ENCODE peak calls at places on chromosome 2, in eight cellular contexts. C is cardiac muscle cell, U is tibial artery, E is Peyer's patch, Z is Caco-2, Y is gastrocnemius medialis, P is neural progenitor cell, L is heart right ventricle. N is an unnamed sample.
A peak's percentile ranks its signal among the peaks of the same experiment; 100 is the strongest.

GRCh38 chr2:1759611-1759930 is 15.3 kb upstream of the PXDN start:
- DNase-seq in C (no peak), U (no peak), E (no peak), Z (peak; percentile 16), Y (no peak), P (no peak), L (no peak), N (no peak)

GRCh38 chr2:46487667-46488333 is 8.4 kb downstream of the TMEM247 start:
- DNase-seq in C (peak; percentile 80), U (peak; percentile 87), E (peak; percentile 66), Z (no peak), Y (peak; percentile 25), P (no peak), L (peak; percentile 82), N (peak; percentile 93)

GRCh38 chr2:230956827-230957755 is 32.0 kb upstream of the GPR55 start:
- DNase-seq in C (peak; percentile 65), U (no peak), E (peak; percentile 67), Z (no peak), Y (no peak), P (peak; percentile 73), L (peak; percentile 39), N (no peak)

GRCh38 chr2:239444626-239445625 is 44.1 kb upstream of the HDAC4 start:
- DNase-seq in C (peak; percentile 67), U (peak; percentile 71), E (no peak), Z (no peak), Y (no peak), P (peak; percentile 33), L (no peak), N (peak; percentile 82)

GRCh38 chr2:102735431-102736130 is 26.2 kb upstream of the TMEM182 start:
- DNase-seq in C (peak; percentile 30), U (no peak), E (peak; percentile 57), Z (no peak), Y (peak; percentile 19), P (peak; percentile 39), L (no peak), N (no peak)

GRCh38 chr2:109214651-109215371 is 85.8 kb downstream of the SH3RF3 start:
- DNase-seq in C (no peak), U (no peak), E (no peak), Z (no peak), Y (no peak), P (no peak), L (no peak), N (no peak)

GRCh38 chr2:218235017-218235416 is 18.0 kb downstream of the ARPC2 start:
- DNase-seq in C (no peak), U (no peak), E (no peak), Z (no peak), Y (no peak), P (no peak), L (no peak), N (no peak)

GRCh38 chr2:119827866-119828507 is 68.3 kb downstream of the PTPN4 start:
- DNase-seq in C (peak; percentile 16), U (no peak), E (no peak), Z (no peak), Y (no peak), P (no peak), L (no peak), N (no peak)

GRCh38 chr2:62705859-62706720 is 577 bp downstream of the EHBP1 start:
- DNase-seq in C (peak; percentile 57), U (peak; percentile 85), E (peak; percentile 73), Z (peak; percentile 89), Y (peak; percentile 28), P (peak; percentile 44), L (peak; percentile 57), N (no peak)

GRCh38 chr2:69184224-69184623 is 171.2 kb downstream of the ANTXR1 start:
- DNase-seq in C (no peak), U (no peak), E (no peak), Z (no peak), Y (no peak), P (no peak), L (no peak), N (no peak)

GRCh38 chr2:157741819-157742484 is 113.3 kb upstream of the ACVR1C start:
- DNase-seq in C (no peak), U (no peak), E (no peak), Z (no peak), Y (peak; percentile 58), P (no peak), L (no peak), N (no peak)

GRCh38 chr2:24024018-24024417 is 14.1 kb downstream of the MFSD2B start:
- DNase-seq in C (peak; percentile 57), U (no peak), E (no peak), Z (no peak), Y (no peak), P (peak; percentile 31), L (peak; percentile 29), N (no peak)

GRCh38 chr2:151027147-151027546 is 234.5 kb downstream of the RBM43 start:
- DNase-seq in C (peak; percentile 83), U (no peak), E (no peak), Z (no peak), Y (no peak), P (no peak), L (no peak), N (no peak)

DNA sequence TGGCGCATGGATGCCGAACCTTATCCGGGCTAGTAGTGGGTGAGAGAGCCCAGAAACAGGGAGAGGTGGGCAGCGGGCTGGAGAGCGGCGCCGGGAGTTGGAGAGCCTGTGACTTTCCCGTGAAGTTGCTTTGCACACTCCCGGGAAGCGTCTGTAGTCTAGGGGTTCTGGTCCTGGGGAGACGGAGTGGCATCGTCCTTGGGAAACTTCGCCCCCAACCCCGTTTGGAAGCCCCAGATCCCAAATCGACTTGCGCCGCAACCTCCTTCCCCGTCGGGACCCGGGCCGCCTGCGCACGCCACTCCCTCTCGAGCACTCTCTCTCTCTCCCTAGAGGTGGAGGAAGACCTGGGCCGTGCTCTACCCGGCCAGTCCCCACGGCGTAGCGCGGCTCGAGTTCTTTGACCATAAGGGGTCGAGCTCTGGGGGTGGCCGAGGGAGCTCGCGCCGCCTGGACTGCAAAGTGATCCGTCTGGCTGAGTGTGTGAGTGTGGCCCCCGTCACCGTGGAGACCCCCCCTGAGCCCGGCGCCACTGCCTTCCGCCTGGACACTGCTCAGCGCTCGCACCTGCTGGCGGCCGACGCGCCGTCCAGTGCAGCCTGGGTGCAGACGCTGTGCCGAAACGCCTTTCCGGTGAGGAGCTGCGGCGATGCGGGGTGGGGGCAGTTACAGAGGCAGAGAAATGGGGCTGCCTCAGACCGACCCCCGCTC is 456 bp downstream of the DOK1 start:
- DNase-seq in C (peak; percentile 50), U (peak; percentile 78), E (peak; percentile 76), Z (no peak), Y (no peak), P (peak; percentile 79), L (peak; percentile 53), N (no peak)
- H3K4me1 ChIP-seq in C (peaks cover 8% of the 10 kb centered on the region), U (peaks cover 12% of the 10 kb centered on the region), E (no peaks in the 10 kb centered on the region), Z (peaks cover 28% of the 10 kb centered on the region), Y (no peaks in the 10 kb centered on the region), P (peaks cover 12% of the 10 kb centered on the region), L (peaks cover 6% of the 10 kb centered on the region), N (peaks cover 25% of the 10 kb centered on the region)

GRCh38 chr2:49807689-49808088 is 653.4 kb upstream of the FSHR start:
- DNase-seq in C (no peak), U (no peak), E (no peak), Z (no peak), Y (no peak), P (peak; percentile 49), L (no peak), N (no peak)

GRCh38 chr2:49813208-49813607 is 658.9 kb upstream of the FSHR start:
- DNase-seq in C (no peak), U (no peak), E (no peak), Z (no peak), Y (no peak), P (no peak), L (no peak), N (no peak)

GRCh38 chr2:49812730-49813129 is 658.4 kb upstream of the FSHR start:
- DNase-seq in C (no peak), U (no peak), E (no peak), Z (no peak), Y (no peak), P (no peak), L (no peak), N (no peak)

DNA sequence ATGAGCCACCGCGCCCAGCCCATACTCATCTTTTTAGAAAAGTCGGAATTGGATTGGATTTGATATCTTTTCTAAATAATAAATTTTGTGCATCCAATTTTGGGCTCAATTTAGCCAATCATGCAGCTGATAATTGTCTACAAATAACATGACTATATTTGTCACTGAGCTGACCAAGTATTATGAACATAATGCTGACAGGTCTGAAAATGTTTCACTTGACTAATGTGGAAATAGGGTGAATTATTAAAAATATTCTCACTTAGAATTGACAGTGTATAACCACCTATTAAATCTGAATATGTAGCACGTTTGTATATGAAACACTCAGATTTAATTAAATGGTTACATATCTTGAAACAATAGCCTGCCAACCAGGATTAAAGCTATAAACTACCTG is 657.2 kb upstream of the FSHR start:
- DNase-seq in C (no peak), U (no peak), E (no peak), Z (no peak), Y (no peak), P (no peak), L (no peak), N (no peak)
- TF ChIP-seq CTCF in C (no peak), U (no peak), E (no peak), Z (no peak), Y (no peak), P (no peak), L (no peak), N (no peak)

GRCh38 chr2:136253288-136254004 is 135.5 kb upstream of the CXCR4 start:
- DNase-seq in C (no peak), U (peak; percentile 72), E (peak; percentile 78), Z (no peak), Y (peak; percentile 23), P (no peak), L (peak; percentile 22), N (no peak)

GRCh38 chr2:136255127-136255526 is 137.2 kb upstream of the CXCR4 start:
- DNase-seq in C (no peak), U (no peak), E (no peak), Z (no peak), Y (no peak), P (no peak), L (no peak), N (no peak)

GRCh38 chr2:136254681-136255080 is 136.7 kb upstream of the CXCR4 start:
- DNase-seq in C (no peak), U (no peak), E (no peak), Z (no peak), Y (no peak), P (no peak), L (no peak), N (no peak)

GRCh38 chr2:136255648-136256461 is 137.9 kb upstream of the CXCR4 start:
- DNase-seq in C (no peak), U (no peak), E (peak; percentile 73), Z (no peak), Y (no peak), P (no peak), L (no peak), N (peak; percentile 60)

DNA sequence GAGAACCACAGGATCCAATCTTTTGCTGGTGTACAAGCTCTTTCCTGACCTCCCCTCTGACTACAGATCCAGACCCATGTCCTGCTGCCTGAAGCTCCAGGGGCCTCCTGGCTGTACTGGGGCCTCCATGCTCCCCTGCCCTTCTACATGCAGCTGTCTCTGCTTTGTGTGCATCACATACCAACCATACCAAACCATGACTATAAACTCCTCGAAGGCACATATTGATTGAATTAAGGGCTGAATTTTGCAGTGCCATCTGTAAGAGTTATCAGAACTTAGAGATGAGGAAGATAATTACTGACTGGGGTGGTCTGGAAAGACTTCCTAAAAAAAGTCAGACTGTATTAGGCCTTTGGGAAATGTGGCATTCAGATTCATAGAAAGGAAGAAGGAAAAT is 139.9 kb upstream of the CXCR4 start:
- DNase-seq in C (no peak), U (no peak), E (no peak), Z (no peak), Y (no peak), P (no peak), L (no peak), N (peak; percentile 60)
- H3K4me1 ChIP-seq in C (no peaks in the 10 kb centered on the region), U (no peaks in the 10 kb centered on the region), E (no peaks in the 10 kb centered on the region), Z (no peaks in the 10 kb centered on the region), Y (no peaks in the 10 kb centered on the region), P (peaks cover 8% of the 10 kb centered on the region), L (no peaks in the 10 kb centered on the region), N (no peaks in the 10 kb centered on the region)

GRCh38 chr2:65350714-65351113 is 81.7 kb downstream of the SPRED2 start:
- DNase-seq in C (no peak), U (no peak), E (no peak), Z (no peak), Y (no peak), P (peak; percentile 39), L (no peak), N (peak; percentile 72)
- TF ChIP-seq CTCF in C (peak; percentile 39), U (peak; percentile 27), E (no peak), Z (no peak), Y (no peak), P (peak; percentile 37), L (no peak), N (peak; percentile 28)

N was measured in esophagus muscularis mucosa.